ENCODE peak calls at places on chromosomes 16 and 17, in seven cellular contexts. Z is GM23248, N is IMR-90, U is GM23338, E is K562, K is fibroblast of lung, M is mesenchymal stem cell. P is an unnamed sample.

GRCh38 chr17:69250641-69251040 is 22.0 kb upstream of the ABCA10 start:
- DNase-seq in M (no peak), Z (peak; percentile 6), E (no peak), K (no peak), N (peak; percentile 30), U (no peak), P (no peak)

GRCh38 chr16:70253291-70254094 is 1.8 kb upstream of the EXOSC6 start:
- DNase-seq in N (peak; percentile 36), E (peak; percentile 33), M (peak; percentile 72), U (peak; percentile 86), K (peak; percentile 47), Z (peak; percentile 56), P (peak; percentile 61)

GRCh38 chr17:49148171-49148570 is 15.6 kb downstream of the B4GALNT2 start:
- DNase-seq in N (no peak), K (no peak), U (no peak), E (no peak), Z (no peak), M (no peak), P (no peak)

GRCh38 chr17:59105852-59106462 is 723 bp downstream of the TRIM37 start:
- DNase-seq in E (no peak), M (peak; percentile 52), N (peak; percentile 41), Z (peak; percentile 73), U (peak; percentile 61), K (peak; percentile 34), P (peak; percentile 88)

GRCh38 chr17:27912989-27913388 is 19.8 kb upstream of the LYRM9 start:
- DNase-seq in N (no peak), M (no peak), U (no peak), E (no peak), Z (peak; percentile 10), K (no peak), P (no peak)

GRCh38 chr16:88072571-88073001 is 121.4 kb downstream of the BANP start:
- DNase-seq in U (no peak), E (no peak), Z (no peak), K (no peak), N (no peak), M (no peak), P (no peak)

GRCh38 chr17:27296427-27296979 is 2.6 kb downstream of the WSB1 start:
- DNase-seq in M (peak; percentile 57), U (no peak), Z (peak; percentile 90), N (peak; percentile 85), E (no peak), K (peak; percentile 91), P (no peak)

GRCh38 chr17:39813631-39814030 is 50.5 kb downstream of the IKZF3 start:
- DNase-seq in Z (no peak), K (no peak), M (no peak), E (no peak), N (no peak), U (no peak), P (no peak)

GRCh38 chr16:72921620-72922019 is 126.3 kb downstream of the ZFHX3 start:
- DNase-seq in K (peak; percentile 50), E (no peak), N (peak; percentile 32), Z (peak; percentile 36), U (no peak), M (no peak), P (no peak)

GRCh38 chr16:57863434-57864160 is 61.3 kb upstream of the KIFC3 start:
- DNase-seq in U (peak; percentile 88), N (peak; percentile 79), M (peak; percentile 79), K (peak; percentile 80), Z (peak; percentile 88), E (peak; percentile 46), P (no peak)

GRCh38 chr17:32693135-32693897 is 183.6 kb downstream of the MYO1D start:
- DNase-seq in M (no peak), Z (no peak), N (no peak), E (no peak), K (no peak), U (no peak), P (no peak)

GRCh38 chr17:4678448-4679026 is 25.4 kb downstream of the PELP1 start:
- DNase-seq in N (peak; percentile 96), K (peak; percentile 66), E (no peak), U (no peak), M (peak; percentile 93), Z (peak; percentile 94), P (no peak)

GRCh38 chr17:6800422-6801027 is 24.5 kb downstream of the FBXO39 start:
- DNase-seq in Z (no peak), E (no peak), M (no peak), K (no peak), N (peak; percentile 4), U (peak; percentile 69), P (no peak)

GRCh38 chr16:11783319-11784047 is 13.6 kb downstream of the ZC3H7A start:
- DNase-seq in U (no peak), Z (peak; percentile 50), E (peak; percentile 58), M (no peak), K (peak; percentile 15), N (peak; percentile 45), P (peak; percentile 46)

GRCh38 chr17:38710985-38711384 is 5.9 kb downstream of the MLLT6 start:
- DNase-seq in K (no peak), E (peak; percentile 59), M (no peak), U (no peak), Z (no peak), N (no peak), P (no peak)

GRCh38 chr16:67235816-67236547 is 9.1 kb downstream of the TMEM208 start:
- DNase-seq in K (no peak), M (no peak), Z (peak; percentile 36), N (no peak), E (no peak), U (no peak), P (no peak)

GRCh38 chr16:11134722-11135121 is 121.3 kb downstream of the SOCS1 start:
- DNase-seq in E (no peak), Z (no peak), N (no peak), U (no peak), K (no peak), M (no peak), P (no peak)

GRCh38 chr17:68036304-68037147 is 991 bp downstream of the KPNA2 start:
- DNase-seq in U (no peak), E (no peak), N (peak; percentile 59), M (no peak), K (peak; percentile 50), Z (peak; percentile 80), P (no peak)

GRCh38 chr17:50137050-50137449 is 7.1 kb upstream of the SAMD14 start:
- DNase-seq in Z (no peak), M (no peak), E (no peak), U (no peak), N (no peak), K (no peak), P (no peak)

GRCh38 chr16:4212934-4213296 is 29.0 kb downstream of the SRL start:
- DNase-seq in U (no peak), M (peak; percentile 17), K (peak; percentile 15), E (no peak), N (peak; percentile 61), Z (peak; percentile 66), P (no peak)

DNA sequence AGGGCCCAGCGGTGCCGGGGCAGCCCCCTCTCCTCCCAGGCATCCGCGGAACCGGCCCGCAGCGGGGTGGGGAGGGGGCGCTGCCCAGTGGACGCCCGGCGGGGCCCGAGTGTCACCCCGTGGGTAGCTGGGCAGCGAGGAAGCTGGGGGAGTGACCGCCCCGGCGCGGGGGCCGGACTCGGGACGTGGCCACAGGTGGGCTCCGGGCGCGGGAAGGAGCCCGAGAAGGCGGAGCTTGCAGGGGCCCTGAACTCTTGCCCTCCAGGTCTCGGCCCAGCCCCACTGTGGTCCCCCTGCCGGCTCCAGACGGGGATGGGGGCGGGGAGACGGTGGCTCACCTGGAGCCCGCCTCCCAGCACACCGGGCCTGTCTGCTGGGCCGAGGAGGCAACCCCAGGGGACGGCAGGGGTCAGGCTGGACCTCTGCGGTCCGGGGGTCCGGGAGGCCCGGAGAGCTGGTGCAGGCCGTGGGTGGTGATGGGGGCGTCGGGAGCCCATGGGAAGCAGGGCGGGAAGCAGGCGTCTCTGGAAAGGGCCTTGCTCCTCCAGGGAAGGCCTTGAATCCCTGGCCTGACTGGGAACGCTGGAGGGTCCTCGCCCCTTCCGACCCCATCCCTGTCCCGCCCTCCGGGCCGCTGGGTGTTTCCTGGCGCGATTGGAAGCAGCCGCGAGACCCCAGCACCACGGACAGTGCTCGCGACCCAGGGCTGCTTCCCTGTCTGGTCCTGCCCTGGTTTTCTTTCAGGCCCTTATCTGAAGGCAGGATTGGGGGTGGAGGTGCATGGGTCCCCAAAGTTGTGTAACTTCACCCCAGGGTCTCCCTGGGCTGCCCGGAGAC is 1.9 kb downstream of the MGAT5B start:
- DNase-seq in E (no peak), Z (peak; percentile 34), M (peak; percentile 16), N (peak; percentile 12), K (no peak), U (peak; percentile 77), P (no peak)
- H2AFZ ChIP-seq in E (no peak overlapping the region), Z (no peak overlapping the region), M (no peak overlapping the region), N (no peak overlapping the region), K (no peak overlapping the region), U (no peak overlapping the region), P (no peak overlapping the region)

DNA sequence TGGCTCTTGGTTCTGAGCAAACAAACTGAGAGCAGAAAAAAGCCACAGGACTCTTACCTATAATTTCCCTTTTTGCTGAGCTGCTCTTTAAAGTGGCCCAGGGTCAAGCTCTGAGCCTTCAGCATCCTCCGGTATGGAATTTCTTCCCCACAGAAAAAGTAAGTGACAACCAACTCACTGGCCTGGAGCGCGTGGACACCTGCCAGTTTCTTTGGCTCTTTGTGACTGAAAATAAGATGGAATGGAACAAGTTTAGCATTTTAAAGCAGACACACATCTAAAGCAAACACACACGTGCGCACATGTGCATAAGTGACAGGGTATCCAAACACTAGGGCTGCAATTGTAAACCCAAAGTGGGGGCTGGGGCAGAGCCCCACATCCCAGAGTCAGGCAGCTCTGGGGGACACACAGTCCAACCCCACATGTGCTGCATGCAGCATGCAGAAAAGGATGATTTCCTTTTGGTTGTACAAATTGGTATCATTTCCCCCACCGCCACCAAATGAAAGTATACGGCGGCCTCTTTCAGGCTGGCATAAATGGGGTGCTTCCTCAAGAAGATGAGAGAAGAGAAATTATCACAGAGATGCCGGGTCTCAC is 27.5 kb downstream of the AXIN2 start:
- DNase-seq in Z (no peak), E (no peak), U (no peak), K (no peak), N (no peak), M (no peak), P (no peak)
- H3K36me3 ChIP-seq in Z (no peaks in the 10 kb centered on the region), E (peaks cover 10% of the 10 kb centered on the region), U (peaks cover 33% of the 10 kb centered on the region), K (no peaks in the 10 kb centered on the region), N (peaks cover 30% of the 10 kb centered on the region), M (peaks cover 64% of the 10 kb centered on the region), P (no peaks in the 10 kb centered on the region)

DNA sequence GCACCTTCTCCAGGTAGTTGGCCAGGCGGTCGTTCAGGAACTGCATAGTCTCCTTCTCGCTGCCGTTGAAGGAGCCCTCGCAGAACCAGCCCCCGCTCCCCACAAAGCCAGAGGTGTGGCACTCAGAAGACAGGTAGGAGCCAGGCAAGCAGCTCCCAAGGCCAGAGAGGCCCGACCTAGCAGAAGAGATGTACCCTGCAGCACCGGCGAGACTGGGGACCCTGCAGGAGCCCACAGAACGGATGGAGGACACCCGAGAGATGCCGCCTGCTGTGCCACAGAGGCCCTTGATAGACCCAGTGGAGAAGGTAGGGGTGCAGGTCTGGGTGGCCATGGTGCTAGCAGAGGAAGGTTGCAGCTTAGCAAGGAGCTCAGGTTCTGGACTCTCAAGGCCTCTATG is at the start of gene KRT36:
- DNase-seq in E (no peak), K (no peak), Z (no peak), N (no peak), U (no peak), M (no peak), P (no peak)
- H2AFZ ChIP-seq in E (no peak within 1 kb of the TSS), K (no peak within 1 kb of the TSS), Z (no peak within 1 kb of the TSS), N (no peak within 1 kb of the TSS), U (no peak within 1 kb of the TSS), M (no peak within 1 kb of the TSS), P (no peak within 1 kb of the TSS)

DNA sequence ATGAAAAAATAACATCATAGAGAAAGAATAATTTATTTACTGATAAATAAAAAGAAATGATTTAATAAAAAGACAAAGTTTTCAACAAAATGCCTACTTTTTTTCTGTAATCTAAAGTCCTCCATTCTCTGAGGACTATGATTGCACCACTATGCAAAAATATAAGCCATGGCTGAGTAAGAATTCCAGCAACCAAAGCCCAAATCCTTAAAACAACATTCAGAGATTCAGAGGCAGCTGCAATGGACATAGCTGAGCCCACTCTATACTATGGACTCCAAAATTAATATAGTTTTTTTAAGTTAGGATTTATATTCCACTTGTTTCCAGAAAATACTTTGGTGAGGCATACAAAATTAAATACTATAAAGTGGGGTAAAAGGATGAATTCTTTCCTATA is 169.5 kb upstream of the C17orf78 start:
- DNase-seq in E (no peak), Z (no peak), K (no peak), N (no peak), U (no peak), M (no peak), P (no peak)
- H3K36me3 ChIP-seq in E (peaks cover 93% of the 10 kb centered on the region), Z (peaks cover 9% of the 10 kb centered on the region), K (no peaks in the 10 kb centered on the region), N (no peaks in the 10 kb centered on the region), U (peaks cover 24% of the 10 kb centered on the region), M (no peaks in the 10 kb centered on the region), P (peaks cover 51% of the 10 kb centered on the region)

P was measured in Karpas-422.